ENCODE peak calls at places on chromosome 6, in nine cellular contexts. K is NCI-H345; Q is left kidney; W is thoracic aorta; G is BJ; U is activated T-cell treated with anti-CD3 and anti-CD28 coated beads for 4 hours; X is HuH-7.5; I is GF-D8; H is natural killer cell treated with Interleukin-12 subunit alpha and Interleukin-12 subunit beta and Interleukin-15 and Interleukin-18, amount 100 ng/mL, for 72 hours. M is an unnamed sample.

GRCh38 chr6:119182875-119183274 is 104.4 kb upstream of the FAM184A start:
- DNase-seq in K (no peak), Q (no peak), W (no peak), G (no peak), U (no peak), X (no peak), I (no peak), H (no peak), M (no peak)

GRCh38 chr6:157813757-157814455 is 9.1 kb upstream of the SNX9 start:
- DNase-seq in K (no peak), Q (no peak), W (no peak), G (peak; percentile 80), U (no peak), X (no peak), I (no peak), H (no peak), M (no peak)

GRCh38 chr6:88921734-88922133 is 41.7 kb downstream of the RNGTT start:
- DNase-seq in K (no peak), Q (no peak), W (no peak), G (no peak), U (no peak), X (no peak), I (no peak), H (no peak), M (no peak)

GRCh38 chr6:105452924-105453756 is 50.3 kb upstream of the PREP start:
- DNase-seq in K (no peak), Q (no peak), W (no peak), G (no peak), U (peak; percentile 11), X (no peak), I (no peak), H (peak; percentile 82), M (no peak)

GRCh38 chr6:10205892-10206291 is 209.0 kb downstream of the TFAP2A start:
- DNase-seq in K (no peak), Q (no peak), W (no peak), G (no peak), U (no peak), X (no peak), I (peak; percentile 59), H (no peak), M (no peak)

GRCh38 chr6:10511477-10511876 is 9.7 kb upstream of the GCNT2 start:
- DNase-seq in K (no peak), Q (no peak), W (no peak), G (no peak), U (no peak), X (no peak), I (no peak), H (no peak), M (no peak)

GRCh38 chr6:114824409-114824808 is 481.6 kb upstream of the HS3ST5 start:
- DNase-seq in K (no peak), Q (no peak), W (no peak), G (no peak), U (no peak), X (no peak), I (no peak), H (no peak), M (no peak)

GRCh38 chr6:28384143-28384533 is 15.4 kb downstream of the ZSCAN12 start:
- DNase-seq in K (no peak), Q (no peak), W (no peak), G (no peak), U (no peak), X (no peak), I (no peak), H (no peak), M (no peak)

GRCh38 chr6:65937982-65938381 is 231.0 kb upstream of the EYS start:
- DNase-seq in K (no peak), Q (peak; percentile 1), W (no peak), G (no peak), U (no peak), X (no peak), I (no peak), H (no peak), M (no peak)

GRCh38 chr6:36940027-36940426 is 14.5 kb upstream of the PI16 start:
- DNase-seq in K (peak; percentile 34), Q (no peak), W (no peak), G (no peak), U (no peak), X (no peak), I (no peak), H (no peak), M (no peak)

GRCh38 chr6:43948527-43949450 is 178.5 kb downstream of the MRPL14 start:
- DNase-seq in K (no peak), Q (no peak), W (no peak), G (no peak), U (no peak), X (no peak), I (no peak), H (peak; percentile 22), M (no peak)

GRCh38 chr6:30752164-30752927 is 8.0 kb upstream of the IER3 start:
- DNase-seq in K (no peak), Q (no peak), W (peak; percentile 92), G (peak; percentile 100), U (no peak), X (no peak), I (no peak), H (no peak), M (peak; percentile 44)

GRCh38 chr6:19301980-19302379 is 535.2 kb upstream of the ID4 start:
- DNase-seq in K (peak; percentile 31), Q (peak; percentile 79), W (no peak), G (no peak), U (no peak), X (no peak), I (no peak), H (no peak), M (peak; percentile 46)

GRCh38 chr6:139308936-139309603 is 17.3 kb upstream of the TXLNB start:
- DNase-seq in K (no peak), Q (no peak), W (no peak), G (no peak), U (no peak), X (peak; percentile 47), I (no peak), H (no peak), M (no peak)

GRCh38 chr6:79421707-79422484 is 115.3 kb downstream of the LCA5 start:
- DNase-seq in K (peak; percentile 91), Q (peak; percentile 83), W (no peak), G (peak; percentile 35), U (no peak), X (no peak), I (no peak), H (no peak), M (no peak)

GRCh38 chr6:150857062-150857905 is 8.2 kb upstream of the MTHFD1L start:
- DNase-seq in K (no peak), Q (peak; percentile 52), W (no peak), G (peak; percentile 97), U (no peak), X (no peak), I (no peak), H (no peak), M (peak; percentile 22)

GRCh38 chr6:162363757-162364156 is 363.8 kb downstream of the PRKN start:
- DNase-seq in K (no peak), Q (peak; percentile 12), W (no peak), G (no peak), U (no peak), X (no peak), I (no peak), H (no peak), M (no peak)

GRCh38 chr6:54629132-54629531 is 217.4 kb upstream of the FAM83B start:
- DNase-seq in K (no peak), Q (no peak), W (no peak), G (no peak), U (no peak), X (no peak), I (no peak), H (no peak), M (no peak)

GRCh38 chr6:13286185-13286584 is 42.2 kb downstream of the TBC1D7 start:
- DNase-seq in K (no peak), Q (no peak), W (no peak), G (no peak), U (no peak), X (no peak), I (no peak), H (no peak), M (no peak)

GRCh38 chr6:165804331-165805066 is 141.5 kb upstream of the PDE10A start:
- DNase-seq in K (no peak), Q (peak; percentile 70), W (no peak), G (no peak), U (no peak), X (no peak), I (no peak), H (no peak), M (peak; percentile 54)

GRCh38 chr6:159163901-159164370 is 5.3 kb upstream of the FNDC1 start:
- DNase-seq in K (no peak), Q (no peak), W (no peak), G (no peak), U (no peak), X (no peak), I (no peak), H (no peak), M (no peak)

GRCh38 chr6:148745926-148746325 is 904 bp upstream of the UST start:
- DNase-seq in K (no peak), Q (no peak), W (no peak), G (no peak), U (no peak), X (no peak), I (no peak), H (no peak), M (no peak)

GRCh38 chr6:14211596-14211961 is 94.0 kb downstream of the CD83 start:
- DNase-seq in K (no peak), Q (peak; percentile 75), W (peak; percentile 5), G (no peak), U (peak; percentile 14), X (peak; percentile 43), I (peak; percentile 43), H (no peak), M (peak; percentile 70)

M was measured in iPS-NIHi11.